ENCODE peak calls at places on chromosomes 3 and 15, in four cellular contexts. One of them, this sample, is unnamed.

GRCh38 chr3:140023616-140024530 is 88.9 kb downstream of the CLSTN2 start:
- DNase-seq in tibial artery: peak
- DNase-seq in fibroblast of lung: peak
- DNase-seq in kidney: no peak
- DNase-seq in this sample: no peak

GRCh38 chr15:100877551-100877950 is 2.1 kb upstream of the ALDH1A3 start:
- DNase-seq in tibial artery: no peak
- DNase-seq in fibroblast of lung: no peak
- DNase-seq in kidney: no peak
- DNase-seq in this sample: no peak

GRCh38 chr3:13845806-13846205 is 34.1 kb downstream of the WNT7A start:
- DNase-seq in tibial artery: no peak
- DNase-seq in fibroblast of lung: no peak
- DNase-seq in kidney: peak
- DNase-seq in this sample: no peak

GRCh38 chr15:40093224-40093842 is 15.3 kb downstream of the BMF start:
- DNase-seq in tibial artery: no peak
- DNase-seq in fibroblast of lung: no peak
- DNase-seq in kidney: peak
- DNase-seq in this sample: no peak

GRCh38 chr15:42289166-42289565 is 15.9 kb upstream of the TMEM87A start:
- DNase-seq in tibial artery: no peak
- DNase-seq in fibroblast of lung: no peak
- DNase-seq in kidney: no peak
- DNase-seq in this sample: no peak

GRCh38 chr3:42746455-42747450 is 26.3 kb downstream of the CCDC13 start:
- DNase-seq in tibial artery: peak
- DNase-seq in fibroblast of lung: peak
- DNase-seq in kidney: no peak
- DNase-seq in this sample: no peak

GRCh38 chr15:101148166-101148880 is 103.5 kb downstream of the CHSY1 start:
- DNase-seq in tibial artery: no peak
- DNase-seq in fibroblast of lung: no peak
- DNase-seq in kidney: no peak
- DNase-seq in this sample: no peak

GRCh38 chr15:60408438-60409105 is 10.8 kb upstream of the ANXA2 start:
- DNase-seq in tibial artery: no peak
- DNase-seq in fibroblast of lung: peak
- DNase-seq in kidney: no peak
- DNase-seq in this sample: no peak

GRCh38 chr15:74233864-74234597 is 2.1 kb upstream of the CCDC33 start:
- DNase-seq in tibial artery: no peak
- DNase-seq in fibroblast of lung: no peak
- DNase-seq in kidney: no peak
- DNase-seq in this sample: no peak

GRCh38 chr15:70421197-70421482 is 323.4 kb upstream of the TLE3 start:
- DNase-seq in tibial artery: no peak
- DNase-seq in fibroblast of lung: no peak
- DNase-seq in kidney: no peak
- DNase-seq in this sample: no peak

GRCh38 chr3:152253514-152253913 is 15.2 kb upstream of the MBNL1 start:
- DNase-seq in tibial artery: no peak
- DNase-seq in fibroblast of lung: no peak
- DNase-seq in kidney: no peak
- DNase-seq in this sample: no peak

GRCh38 chr3:13479332-13479581 is 849 bp upstream of the HDAC11 start:
- DNase-seq in tibial artery: peak
- DNase-seq in fibroblast of lung: no peak
- DNase-seq in kidney: no peak
- DNase-seq in this sample: no peak

GRCh38 chr3:73207946-73208345 is 146.5 kb downstream of the EBLN2 start:
- DNase-seq in tibial artery: no peak
- DNase-seq in fibroblast of lung: no peak
- DNase-seq in kidney: no peak
- DNase-seq in this sample: no peak

GRCh38 chr3:46960081-46960701 is 16.4 kb downstream of the CCDC12 start:
- DNase-seq in tibial artery: no peak
- DNase-seq in fibroblast of lung: peak
- DNase-seq in kidney: peak
- DNase-seq in this sample: no peak

GRCh38 chr3:196180346-196180745 is 30.9 kb downstream of the ZDHHC19 start:
- DNase-seq in tibial artery: no peak
- DNase-seq in fibroblast of lung: no peak
- DNase-seq in kidney: no peak
- DNase-seq in this sample: no peak

GRCh38 chr15:85527907-85528306 is 147.5 kb downstream of the AKAP13 start:
- DNase-seq in tibial artery: no peak
- DNase-seq in fibroblast of lung: peak
- DNase-seq in kidney: no peak
- DNase-seq in this sample: no peak

GRCh38 chr3:29286841-29287240 is 6.0 kb downstream of the RBMS3 start:
- DNase-seq in tibial artery: no peak
- DNase-seq in fibroblast of lung: peak
- DNase-seq in kidney: no peak
- DNase-seq in this sample: no peak

GRCh38 chr3:31565288-31565687 is 32.6 kb downstream of the STT3B start:
- DNase-seq in tibial artery: no peak
- DNase-seq in fibroblast of lung: peak
- DNase-seq in kidney: no peak
- DNase-seq in this sample: no peak

GRCh38 chr3:44395714-44396113 is 57.1 kb downstream of the TCAIM start:
- DNase-seq in tibial artery: no peak
- DNase-seq in fibroblast of lung: no peak
- DNase-seq in kidney: no peak
- DNase-seq in this sample: no peak

GRCh38 chr15:96553006-96553405 is 222.5 kb downstream of the NR2F2 start:
- DNase-seq in tibial artery: no peak
- DNase-seq in fibroblast of lung: no peak
- DNase-seq in kidney: no peak
- DNase-seq in this sample: no peak

GRCh38 chr3:119013951-119014350 is 20.7 kb downstream of the IGSF11 start:
- DNase-seq in tibial artery: no peak
- DNase-seq in fibroblast of lung: no peak
- DNase-seq in kidney: no peak
- DNase-seq in this sample: no peak

GRCh38 chr3:155194973-155195372 is 98.5 kb downstream of the STRIT1 start:
- DNase-seq in tibial artery: no peak
- DNase-seq in fibroblast of lung: no peak
- DNase-seq in kidney: no peak
- DNase-seq in this sample: no peak

GRCh38 chr15:34239151-34239761 is 14.4 kb downstream of the EMC4 start:
- DNase-seq in tibial artery: no peak
- DNase-seq in fibroblast of lung: peak
- DNase-seq in kidney: no peak
- DNase-seq in this sample: no peak

GRCh38 chr3:138213373-138214085 is 26.4 kb downstream of the ARMC8 start:
- DNase-seq in tibial artery: no peak
- DNase-seq in fibroblast of lung: no peak
- DNase-seq in kidney: no peak
- DNase-seq in this sample: no peak

GRCh38 chr3:71504250-71505036 is 79.1 kb downstream of the FOXP1 start:
- DNase-seq in tibial artery: no peak
- DNase-seq in fibroblast of lung: peak
- DNase-seq in kidney: no peak
- DNase-seq in this sample: no peak

GRCh38 chr15:98653686-98654085 is 5.3 kb downstream of the IGF1R start:
- DNase-seq in tibial artery: no peak
- DNase-seq in fibroblast of lung: no peak
- DNase-seq in kidney: no peak
- DNase-seq in this sample: no peak

GRCh38 chr3:71563827-71564226 is 19.7 kb downstream of the FOXP1 start:
- DNase-seq in tibial artery: no peak
- DNase-seq in fibroblast of lung: no peak
- DNase-seq in kidney: no peak
- DNase-seq in this sample: no peak

GRCh38 chr3:45056608-45057301 is 30.7 kb downstream of the CLEC3B start:
- DNase-seq in tibial artery: no peak
- DNase-seq in fibroblast of lung: no peak
- DNase-seq in kidney: no peak
- DNase-seq in this sample: no peak

GRCh38 chr3:14425574-14426304 is 23.3 kb downstream of the SLC6A6 start:
- DNase-seq in tibial artery: no peak
- DNase-seq in fibroblast of lung: peak
- DNase-seq in kidney: no peak
- DNase-seq in this sample: peak

GRCh38 chr15:85178366-85178765 is 196.7 kb downstream of the PDE8A start:
- DNase-seq in tibial artery: no peak
- DNase-seq in fibroblast of lung: no peak
- DNase-seq in kidney: no peak
- DNase-seq in this sample: no peak

GRCh38 chr3:116001063-116001765 is 377.9 kb downstream of the GAP43 start:
- DNase-seq in tibial artery: no peak
- DNase-seq in fibroblast of lung: peak
- DNase-seq in kidney: no peak
- DNase-seq in this sample: no peak

GRCh38 chr3:107217161-107217560 is 160.1 kb upstream of the CCDC54 start:
- DNase-seq in tibial artery: no peak
- DNase-seq in fibroblast of lung: peak
- DNase-seq in kidney: no peak
- DNase-seq in this sample: no peak

GRCh38 chr3:191721390-191721801 is 260.4 kb downstream of the PYDC2 start:
- DNase-seq in tibial artery: no peak
- DNase-seq in fibroblast of lung: peak
- DNase-seq in kidney: no peak
- DNase-seq in this sample: no peak

GRCh38 chr3:46422617-46423016 is 15.6 kb downstream of the CCRL2 start:
- DNase-seq in tibial artery: no peak
- DNase-seq in fibroblast of lung: peak
- DNase-seq in kidney: no peak
- DNase-seq in this sample: no peak

GRCh38 chr3:184174278-184174645 is 393 bp upstream of the AP2M1 start:
- DNase-seq in tibial artery: no peak
- DNase-seq in fibroblast of lung: no peak
- DNase-seq in kidney: no peak
- DNase-seq in this sample: no peak
- H3K4me3 ChIP-seq in tibial artery: no peak
- H3K4me3 ChIP-seq in fibroblast of lung: no peak
- H3K4me3 ChIP-seq in kidney: no peak
- H3K4me3 ChIP-seq in this sample: no peak

DNA sequence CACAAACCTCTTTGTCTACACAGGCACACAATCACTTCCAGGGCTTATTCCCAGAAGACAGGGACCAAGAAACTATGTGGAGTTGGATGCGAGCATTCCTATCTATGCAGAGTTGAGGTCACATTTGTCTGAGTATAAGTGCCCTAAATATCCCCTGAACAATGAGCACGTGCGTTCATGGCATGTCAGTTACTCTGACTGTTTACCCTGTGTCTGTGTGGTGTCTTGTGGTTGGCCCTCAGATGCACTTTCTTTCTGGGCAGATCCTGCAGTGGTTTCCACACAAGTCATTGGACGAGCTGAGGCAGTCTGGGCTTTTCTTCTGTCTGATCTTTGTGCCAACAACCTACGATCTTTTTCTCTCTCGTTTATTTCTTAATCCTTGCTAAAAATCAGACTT is 134.5 kb downstream of the FBN1 start:
- DNase-seq in tibial artery: peak
- DNase-seq in fibroblast of lung: peak
- DNase-seq in kidney: no peak
- DNase-seq in this sample: no peak
- H3K27ac ChIP-seq in tibial artery: peak
- H3K27ac ChIP-seq in fibroblast of lung: no peak
- H3K27ac ChIP-seq in kidney: no peak
- H3K27ac ChIP-seq in this sample: no peak

DNA sequence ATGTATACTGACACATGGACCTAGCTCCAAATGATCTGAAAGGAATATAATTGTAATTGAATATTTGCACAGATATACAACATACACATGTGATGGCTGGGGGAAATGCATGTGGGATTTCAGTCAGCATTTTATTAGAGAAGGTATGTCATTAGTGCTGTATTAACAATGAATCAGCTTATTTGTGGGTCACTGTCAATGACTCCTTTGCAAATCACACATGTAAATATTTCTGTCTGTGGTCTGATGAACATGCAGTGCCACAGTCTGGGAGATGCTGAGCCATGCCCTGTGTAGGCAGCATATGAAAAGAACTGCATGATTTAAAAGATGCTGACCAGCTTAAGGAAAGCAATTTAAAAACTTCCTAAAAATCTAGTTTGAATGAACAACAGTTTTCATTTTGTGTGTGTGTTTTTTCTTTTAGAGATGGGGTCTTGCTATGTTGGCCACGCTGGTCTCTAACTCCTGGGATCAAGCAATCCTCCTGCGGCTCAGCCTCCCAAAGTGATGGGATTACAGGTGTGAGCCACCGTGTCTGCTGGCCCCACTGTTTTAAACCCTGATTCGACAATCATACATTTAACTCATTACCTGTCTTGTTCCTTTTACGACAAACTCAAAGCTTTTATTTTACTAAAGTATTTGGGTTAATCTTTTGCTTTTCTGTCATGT is 808 bp upstream of the B3GNT5 start:
- DNase-seq in tibial artery: no peak
- DNase-seq in fibroblast of lung: no peak
- DNase-seq in kidney: no peak
- DNase-seq in this sample: no peak
- H3K4me3 ChIP-seq in tibial artery: no peak
- H3K4me3 ChIP-seq in fibroblast of lung: no peak
- H3K4me3 ChIP-seq in kidney: peak
- H3K4me3 ChIP-seq in this sample: no peak

DNA sequence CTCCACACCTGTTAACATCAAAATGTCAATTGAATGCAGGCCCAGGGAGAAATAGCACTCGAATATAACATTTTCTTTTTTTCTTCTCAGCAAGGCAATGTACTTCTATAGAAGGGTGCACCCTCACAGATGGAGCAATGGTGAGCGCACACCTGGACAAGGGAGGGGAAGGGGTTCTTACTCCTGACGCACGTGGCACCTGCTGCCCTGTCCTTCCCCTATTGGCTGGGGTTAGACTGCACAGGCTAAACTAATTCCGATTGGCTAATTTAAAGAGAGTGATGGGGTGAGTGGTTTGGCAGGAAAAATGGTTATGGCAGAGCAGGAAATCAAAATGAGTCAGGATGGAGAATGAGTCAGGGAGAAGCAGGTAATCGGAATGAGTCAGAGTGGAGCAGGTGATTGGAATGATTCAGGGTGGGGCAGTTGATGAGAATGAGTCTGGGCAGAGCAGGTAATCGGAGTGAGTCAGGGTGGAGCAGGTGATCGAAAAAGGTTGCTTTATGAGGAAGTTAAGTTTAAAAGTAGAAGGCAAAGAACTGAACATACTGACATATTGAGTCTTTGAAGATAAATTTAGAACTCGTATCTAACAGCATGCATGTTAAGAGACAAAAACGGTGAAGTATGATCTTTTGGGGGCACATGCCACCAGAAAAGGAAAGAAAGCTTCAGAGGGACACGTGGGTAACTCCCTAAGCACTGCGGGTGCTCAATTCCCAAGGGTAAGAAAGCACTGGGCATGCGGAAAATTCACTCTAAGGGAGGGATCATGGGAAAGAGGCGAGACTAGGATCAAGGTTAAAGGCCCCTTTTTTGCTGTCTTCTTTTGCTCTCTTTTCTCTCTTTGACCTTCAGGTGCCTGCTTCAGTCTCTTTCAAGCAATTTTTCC is 72.9 kb upstream of the GALNT15 start:
- DNase-seq in tibial artery: no peak
- DNase-seq in fibroblast of lung: peak
- DNase-seq in kidney: no peak
- DNase-seq in this sample: no peak
- H3K27ac ChIP-seq in tibial artery: peak
- H3K27ac ChIP-seq in fibroblast of lung: peak
- H3K27ac ChIP-seq in kidney: no peak
- H3K27ac ChIP-seq in this sample: no peak

GRCh38 chr3:27590437-27591320 is 106.5 kb upstream of the SLC4A7 start:
- DNase-seq in tibial artery: no peak
- DNase-seq in fibroblast of lung: peak
- DNase-seq in kidney: no peak
- DNase-seq in this sample: no peak
- H3K4me3 ChIP-seq in tibial artery: no peak
- H3K4me3 ChIP-seq in fibroblast of lung: no peak
- H3K4me3 ChIP-seq in kidney: no peak
- H3K4me3 ChIP-seq in this sample: no peak

This sample was measured in effector memory CD4-positive, alpha-beta T cell.